ENCODE peak calls at places on chromosomes 12 and 14, in seven cellular contexts. U, Z, K, N, I, C and R are unnamed samples.

GRCh38 chr12:93778306-93778705 is 101.1 kb downstream of the CRADD start:
- DNase-seq in U (no peak), Z (no peak), K (no peak), N (peak), I (peak), C (peak), R (no peak)

GRCh38 chr14:99612737-99613330 is 8.8 kb upstream of the CCDC85C start:
- DNase-seq in U (no peak), Z (no peak), K (no peak), N (no peak), I (no peak), C (no peak), R (no peak)

GRCh38 chr12:112524676-112525425 is 106.1 kb downstream of the PTPN11 start:
- DNase-seq in U (no peak), Z (peak), K (peak), N (no peak), I (no peak), C (no peak), R (no peak)

GRCh38 chr12:120687570-120688289 is 781 bp downstream of the MLEC start:
- DNase-seq in U (peak), Z (no peak), K (peak), N (no peak), I (no peak), C (no peak), R (no peak)

GRCh38 chr12:12282761-12283160 is 15.9 kb upstream of the LRP6 start:
- DNase-seq in U (no peak), Z (no peak), K (peak), N (no peak), I (no peak), C (no peak), R (no peak)

GRCh38 chr14:105904379-105904778 is 378.0 kb downstream of the TMEM121 start:
- DNase-seq in U (no peak), Z (no peak), K (no peak), N (no peak), I (no peak), C (no peak), R (no peak)

GRCh38 chr12:56208014-56208413 is 13.7 kb downstream of the RNF41 start:
- DNase-seq in U (no peak), Z (no peak), K (no peak), N (no peak), I (no peak), C (no peak), R (no peak)

GRCh38 chr14:50521912-50522341 is 10.4 kb downstream of the MAP4K5 start:
- DNase-seq in U (no peak), Z (no peak), K (no peak), N (no peak), I (no peak), C (no peak), R (no peak)

GRCh38 chr12:12266873-12267634 is at the start of gene LRP6:
- DNase-seq in U (peak), Z (peak), K (peak), N (peak), I (peak), C (peak), R (no peak)

GRCh38 chr12:121009744-121010143 is 6.5 kb downstream of the C12orf43 start:
- DNase-seq in U (no peak), Z (peak), K (peak), N (no peak), I (no peak), C (no peak), R (peak)

GRCh38 chr12:32698285-32698684 is 19.2 kb downstream of the DNM1L start:
- DNase-seq in U (no peak), Z (no peak), K (no peak), N (no peak), I (no peak), C (no peak), R (no peak)

GRCh38 chr12:2891240-2892053 is 756 bp downstream of the TULP3 start:
- DNase-seq in U (no peak), Z (peak), K (peak), N (no peak), I (peak), C (peak), R (no peak)

GRCh38 chr14:61315288-61315687 is 6.1 kb upstream of the PRKCH start:
- DNase-seq in U (no peak), Z (no peak), K (no peak), N (no peak), I (no peak), C (no peak), R (no peak)

GRCh38 chr14:29741909-29742401 is 185.7 kb downstream of the PRKD1 start:
- DNase-seq in U (no peak), Z (no peak), K (peak), N (peak), I (no peak), C (peak), R (no peak)

GRCh38 chr12:97573901-97574300 is 111.3 kb downstream of the RMST start:
- DNase-seq in U (no peak), Z (no peak), K (no peak), N (no peak), I (no peak), C (no peak), R (no peak)

GRCh38 chr12:120598674-120599463 is 17.7 kb upstream of the POP5 start:
- DNase-seq in U (no peak), Z (peak), K (peak), N (no peak), I (no peak), C (no peak), R (peak)

GRCh38 chr12:113453330-113453729 is 18.3 kb downstream of the LHX5 start:
- DNase-seq in U (no peak), Z (no peak), K (no peak), N (no peak), I (no peak), C (no peak), R (no peak)

GRCh38 chr12:57129311-57130288 is 1.3 kb downstream of the LRP1 start:
- DNase-seq in U (no peak), Z (no peak), K (no peak), N (no peak), I (no peak), C (peak), R (peak)

GRCh38 chr12:127230843-127231260 is 1036.1 kb upstream of the TMEM132C start:
- DNase-seq in U (no peak), Z (no peak), K (peak), N (no peak), I (peak), C (no peak), R (no peak)

GRCh38 chr14:96065661-96066459 is 26.7 kb downstream of the C14orf132 start:
- DNase-seq in U (no peak), Z (no peak), K (no peak), N (no peak), I (no peak), C (peak), R (no peak)

GRCh38 chr14:89673499-89674225 is 256.6 kb upstream of the FOXN3 start:
- DNase-seq in U (no peak), Z (no peak), K (no peak), N (no peak), I (no peak), C (no peak), R (no peak)

GRCh38 chr14:68358500-68358899 is 434.4 kb downstream of the ZFP36L1 start:
- DNase-seq in U (no peak), Z (no peak), K (no peak), N (no peak), I (no peak), C (no peak), R (no peak)

GRCh38 chr12:94666158-94666557 is 15.8 kb upstream of the TMCC3 start:
- DNase-seq in U (no peak), Z (no peak), K (no peak), N (no peak), I (no peak), C (no peak), R (no peak)

GRCh38 chr12:118922405-118922804 is 58.9 kb upstream of the SRRM4 start:
- DNase-seq in U (no peak), Z (no peak), K (peak), N (no peak), I (no peak), C (no peak), R (no peak)

GRCh38 chr12:70756118-70756517 is 118.9 kb upstream of the PTPRB start:
- DNase-seq in U (no peak), Z (no peak), K (no peak), N (peak), I (no peak), C (no peak), R (no peak)

GRCh38 chr12:92899388-92900001 is 29.6 kb downstream of the EEA1 start:
- DNase-seq in U (no peak), Z (peak), K (peak), N (peak), I (peak), C (peak), R (no peak)